ENCODE peak calls at places on chromosome 9, in five cellular contexts. G is hypothalamus; T is EL; C is activated CD8-positive, alpha-beta memory T cell treated with anti-CD3 and anti-CD28 coated beads for 1 hour; N is GM12865. I is an unnamed sample.

GRCh38 chr9:79671558-79671957 is 99.8 kb downstream of the TLE4 start:
- DNase-seq in G (no peak), T (no peak), C (no peak), N (no peak), I (no peak)

GRCh38 chr9:36037580-36038169 is 962 bp downstream of the RECK start:
- DNase-seq in G (no peak), T (peak), C (no peak), N (no peak), I (no peak)

GRCh38 chr9:92640398-92641091 is 29.4 kb downstream of the IPPK start:
- DNase-seq in G (no peak), T (no peak), C (no peak), N (no peak), I (no peak)

GRCh38 chr9:131273146-131273545 is 3.2 kb downstream of the FAM78A start:
- DNase-seq in G (no peak), T (no peak), C (no peak), N (peak), I (no peak)

GRCh38 chr9:34454571-34455065 is 3.8 kb downstream of the FAM219A start:
- DNase-seq in G (no peak), T (peak), C (no peak), N (no peak), I (no peak)

GRCh38 chr9:79233542-79233941 is 338.2 kb upstream of the TLE4 start:
- DNase-seq in G (no peak), T (peak), C (no peak), N (peak), I (no peak)

GRCh38 chr9:108830292-108830691 is 25.5 kb downstream of the ACTL7B start:
- DNase-seq in G (no peak), T (peak), C (no peak), N (no peak), I (no peak)

GRCh38 chr9:116318463-116319271 is 165.1 kb downstream of the PAPPA start:
- DNase-seq in G (no peak), T (no peak), C (no peak), N (no peak), I (peak)

GRCh38 chr9:128101690-128102089 is 25.8 kb downstream of the PTGES2 start:
- DNase-seq in G (no peak), T (no peak), C (no peak), N (no peak), I (no peak)

GRCh38 chr9:129776566-129776937 is 23.7 kb upstream of the PTGES start:
- DNase-seq in G (no peak), T (no peak), C (no peak), N (no peak), I (no peak)

GRCh38 chr9:129580211-129580915 is 40.5 kb downstream of the C9orf50 start:
- DNase-seq in G (no peak), T (no peak), C (no peak), N (peak), I (no peak)

GRCh38 chr9:86775718-86776117 is 171.6 kb downstream of the GAS1 start:
- DNase-seq in G (no peak), T (no peak), C (no peak), N (no peak), I (no peak)

GRCh38 chr9:69122391-69123141 is 51.5 kb upstream of the TJP2 start:
- DNase-seq in G (no peak), T (peak), C (no peak), N (no peak), I (no peak)

GRCh38 chr9:6827370-6827949 is 69.7 kb downstream of the KDM4C start:
- DNase-seq in G (no peak), T (peak), C (no peak), N (peak), I (no peak)

GRCh38 chr9:36566813-36567217 is 5.9 kb upstream of the MELK start:
- DNase-seq in G (peak), T (peak), C (no peak), N (no peak), I (peak)

GRCh38 chr9:130010151-130010988 is 32.6 kb downstream of the FNBP1 start:
- DNase-seq in G (no peak), T (no peak), C (no peak), N (peak), I (no peak)

GRCh38 chr9:133420392-133420827 is 1.8 kb upstream of the ADAMTS13 start:
- DNase-seq in G (no peak), T (no peak), C (no peak), N (peak), I (no peak)

GRCh38 chr9:128429505-128430086 is 8.9 kb downstream of the CERCAM start:
- DNase-seq in G (no peak), T (no peak), C (no peak), N (no peak), I (no peak)

GRCh38 chr9:85421641-85422040 is 320.1 kb downstream of the AGTPBP1 start:
- DNase-seq in G (no peak), T (no peak), C (no peak), N (no peak), I (no peak)

GRCh38 chr9:86721843-86722705 is 225.2 kb downstream of the GAS1 start:
- DNase-seq in G (no peak), T (peak), C (no peak), N (no peak), I (peak)

GRCh38 chr9:71814226-71814625 is 45.9 kb upstream of the CEMIP2 start:
- DNase-seq in G (no peak), T (no peak), C (no peak), N (no peak), I (no peak)

GRCh38 chr9:84343111-84343521 is 2.6 kb upstream of the SLC28A3 start:
- DNase-seq in G (no peak), T (peak), C (no peak), N (no peak), I (no peak)

I was measured in aorta.